ENCODE peak calls at places on chromosomes 12 and 14, in five cellular contexts. A is Peyer's patch, B is sigmoid colon, O is epithelial cell of esophagus, U is HFF-Myc. I is an unnamed sample.

GRCh38 chr12:132483208-132483607 is 6.7 kb upstream of the FBRSL1 start:
- DNase-seq in A (no peak), B (no peak), O (no peak), U (no peak), I (no peak)

GRCh38 chr12:2551097-2551496 is 243.7 kb upstream of the FKBP4 start:
- DNase-seq in A (no peak), B (no peak), O (no peak), U (no peak), I (no peak)

GRCh38 chr12:89316705-89317139 is 35.6 kb downstream of the DUSP6 start:
- DNase-seq in A (no peak), B (no peak), O (no peak), U (no peak), I (no peak)

GRCh38 chr14:91021991-91022621 is 38.3 kb downstream of the RPS6KA5 start:
- DNase-seq in A (no peak), B (no peak), O (no peak), U (no peak), I (no peak)

GRCh38 chr12:23959826-23960225 is 10.4 kb upstream of the SOX5 start:
- DNase-seq in A (no peak), B (no peak), O (no peak), U (no peak), I (no peak)

GRCh38 chr12:113259499-113259953 is 38.3 kb downstream of the TPCN1 start:
- DNase-seq in A (peak; percentile 78), B (peak; percentile 95), O (no peak), U (peak; percentile 36), I (no peak)

GRCh38 chr12:68617160-68617926 is 6.6 kb downstream of the RAP1B start:
- DNase-seq in A (no peak), B (no peak), O (peak; percentile 63), U (no peak), I (peak; percentile 67)

GRCh38 chr14:50821471-50822464 is 9.2 kb downstream of the NIN start:
- DNase-seq in A (peak; percentile 88), B (no peak), O (peak; percentile 74), U (no peak), I (peak; percentile 58)

GRCh38 chr14:34043627-34044372 is 92.9 kb upstream of the EGLN3 start:
- DNase-seq in A (peak; percentile 63), B (no peak), O (peak; percentile 85), U (no peak), I (peak; percentile 77)

GRCh38 chr14:38342803-38343202 is 86.9 kb upstream of the CLEC14A start:
- DNase-seq in A (no peak), B (no peak), O (no peak), U (peak; percentile 19), I (no peak)

GRCh38 chr14:95811813-95812212 is 64.8 kb upstream of the TUNAR start:
- DNase-seq in A (no peak), B (no peak), O (no peak), U (no peak), I (no peak)

GRCh38 chr12:64995831-64996230 is 125.3 kb downstream of the WIF1 start:
- DNase-seq in A (no peak), B (no peak), O (peak; percentile 77), U (no peak), I (peak; percentile 69)

DNA sequence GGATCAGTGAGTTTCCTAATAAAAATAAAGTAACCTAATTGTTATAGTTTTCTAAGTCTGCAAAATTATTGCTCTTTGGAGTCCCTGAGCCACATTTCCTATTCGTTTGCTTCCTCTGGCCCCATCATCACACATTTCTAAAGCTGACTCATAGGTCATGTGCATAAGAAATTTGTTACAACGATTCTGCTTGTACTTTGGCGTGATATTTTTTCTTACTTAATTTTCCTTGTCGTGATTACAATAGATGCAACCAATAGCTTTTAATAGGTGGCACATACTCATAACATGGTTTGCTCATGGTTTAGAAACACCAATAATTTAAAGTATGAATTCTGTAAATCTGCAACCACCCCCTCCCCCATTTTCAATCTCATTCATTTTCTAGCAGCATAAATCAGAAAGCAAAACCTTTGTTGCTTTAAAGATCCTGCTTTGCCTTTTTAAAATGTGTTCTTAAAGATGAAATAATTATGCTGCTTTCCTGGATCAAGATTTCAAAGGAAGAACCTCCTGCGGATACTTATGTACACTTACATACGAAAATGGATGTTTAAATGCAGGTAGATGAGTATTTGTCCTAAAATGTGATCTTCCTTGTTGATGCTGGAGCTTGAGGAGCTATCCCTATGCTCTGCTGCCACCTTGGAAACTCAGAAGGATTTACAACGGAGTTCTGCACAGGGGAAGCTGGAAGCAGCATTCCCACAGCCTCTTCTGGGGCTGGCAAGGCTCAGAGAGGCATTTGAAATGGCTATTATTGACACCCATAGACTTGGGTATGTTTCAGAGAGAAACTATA is 1.7 kb upstream of the FLRT2 start:
- DNase-seq in A (no peak), B (peak; percentile 66), O (peak; percentile 91), U (peak; percentile 82), I (peak; percentile 77)
- TF ChIP-seq CTCF in A (no peak), B (peak; percentile 28), O (peak; percentile 77), U (peak; percentile 67), I (peak; percentile 79)

GRCh38 chr14:42110167-42110566 is 503.5 kb downstream of the LRFN5 start:
- DNase-seq in A (no peak), B (no peak), O (peak; percentile 69), U (peak; percentile 25), I (peak; percentile 14)
- TF ChIP-seq CTCF in A (no peak), B (peak; percentile 57), O (peak; percentile 66), U (peak; percentile 69), I (peak; percentile 84)

GRCh38 chr14:55813635-55814034 is 233.6 kb downstream of the KTN1 start:
- DNase-seq in A (no peak), B (no peak), O (no peak), U (no peak), I (no peak)
- TF ChIP-seq CTCF in A (no peak), B (no peak), O (no peak), U (no peak), I (no peak)

DNA sequence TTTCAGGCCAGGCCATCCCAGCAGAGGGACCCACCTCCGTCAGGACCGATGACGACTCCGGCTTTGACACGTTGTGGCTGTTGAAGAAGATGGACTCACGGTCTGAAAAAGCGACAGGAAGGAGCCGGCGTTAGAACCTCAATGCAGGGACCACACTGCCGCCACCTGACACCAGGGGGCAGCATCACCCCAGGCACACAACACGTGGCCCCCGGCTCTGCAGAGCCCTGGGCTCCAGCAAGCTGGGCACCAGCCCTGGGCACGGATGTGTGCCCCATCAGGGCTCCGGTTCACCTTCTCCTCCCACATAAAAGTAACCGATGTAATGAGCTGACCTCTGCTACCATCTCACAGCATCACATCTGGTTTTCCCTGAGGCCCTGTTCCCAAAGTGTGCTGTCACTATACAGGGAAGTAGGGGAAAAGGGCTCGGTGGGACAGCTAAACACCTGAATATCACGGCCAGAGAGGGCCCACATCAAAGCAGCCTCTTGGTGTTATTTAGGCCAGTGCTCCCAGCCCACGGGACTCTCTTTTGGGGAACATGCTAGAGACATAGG is 29.0 kb downstream of the CHGA start:
- DNase-seq in A (peak; percentile 91), B (peak; percentile 87), O (peak; percentile 71), U (no peak), I (peak; percentile 40)
- TF ChIP-seq CTCF in A (peak; percentile 79), B (peak; percentile 98), O (peak; percentile 87), U (peak; percentile 96), I (peak; percentile 85)

DNA sequence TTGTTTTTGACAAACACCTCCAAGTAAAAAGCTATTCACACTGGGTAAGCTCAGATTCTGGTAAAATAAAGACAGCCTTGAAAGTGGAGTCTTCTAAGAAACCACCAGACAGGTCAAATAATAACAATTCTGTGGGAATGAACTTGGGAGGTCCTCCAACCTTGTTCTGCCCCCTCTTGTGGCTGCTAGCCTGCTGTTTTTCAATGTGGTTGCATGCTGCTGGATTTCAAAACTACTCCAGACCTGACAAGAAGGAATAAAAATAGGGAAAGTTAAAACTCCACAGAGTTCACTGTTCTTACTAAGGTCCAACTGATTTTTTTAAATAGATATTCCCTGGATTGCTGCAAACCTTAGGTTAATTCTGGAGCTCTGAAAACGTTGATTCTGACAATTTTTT is 32.2 kb upstream of the RIN3 start:
- DNase-seq in A (no peak), B (no peak), O (no peak), U (no peak), I (no peak)
- TF ChIP-seq CTCF in A (no peak), B (no peak), O (no peak), U (peak; percentile 49), I (no peak)

DNA sequence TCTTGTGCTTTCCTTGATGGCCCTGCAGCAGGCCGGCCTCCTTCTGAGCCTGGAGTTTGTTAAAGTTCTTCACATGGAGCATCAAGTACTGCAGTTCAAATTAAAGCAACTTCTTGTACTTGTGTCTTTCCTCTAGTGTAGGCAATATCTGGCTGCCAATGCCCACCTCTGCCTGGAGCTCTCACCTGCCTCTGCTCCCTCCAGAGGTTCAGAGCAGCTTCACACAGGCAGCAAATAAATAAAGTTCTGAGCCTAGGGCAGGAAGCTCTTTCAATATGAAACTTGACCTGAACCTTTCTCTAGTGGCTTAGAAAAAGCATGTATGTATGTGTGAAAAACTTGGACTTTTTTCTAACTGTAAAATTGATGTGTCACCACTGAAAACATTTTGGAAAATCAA is 65.9 kb downstream of the ITPR2 start:
- DNase-seq in A (no peak), B (no peak), O (no peak), U (no peak), I (no peak)
- TF ChIP-seq CTCF in A (no peak), B (no peak), O (no peak), U (no peak), I (no peak)

DNA sequence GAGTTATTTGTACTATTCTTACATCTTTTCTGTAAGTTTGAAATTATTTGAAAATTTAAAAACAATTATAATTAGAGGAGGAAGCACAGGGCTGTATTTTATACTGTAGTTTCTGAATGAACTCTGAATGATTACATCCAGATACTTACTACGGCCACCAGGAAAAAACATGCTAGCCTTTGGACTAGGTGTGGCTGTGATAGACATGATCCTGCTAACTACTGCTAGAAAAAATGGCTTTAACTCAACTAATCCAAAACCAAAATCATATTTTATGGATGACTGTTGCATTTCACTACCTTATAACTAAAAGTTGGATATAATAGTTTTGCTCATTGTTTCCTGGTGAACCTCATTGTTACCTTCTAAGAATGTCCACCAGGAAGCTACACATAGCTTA is 15.1 kb upstream of the SLC25A3 start:
- DNase-seq in A (peak; percentile 72), B (no peak), O (no peak), U (no peak), I (no peak)
- TF ChIP-seq CTCF in A (no peak), B (no peak), O (no peak), U (no peak), I (no peak)

DNA sequence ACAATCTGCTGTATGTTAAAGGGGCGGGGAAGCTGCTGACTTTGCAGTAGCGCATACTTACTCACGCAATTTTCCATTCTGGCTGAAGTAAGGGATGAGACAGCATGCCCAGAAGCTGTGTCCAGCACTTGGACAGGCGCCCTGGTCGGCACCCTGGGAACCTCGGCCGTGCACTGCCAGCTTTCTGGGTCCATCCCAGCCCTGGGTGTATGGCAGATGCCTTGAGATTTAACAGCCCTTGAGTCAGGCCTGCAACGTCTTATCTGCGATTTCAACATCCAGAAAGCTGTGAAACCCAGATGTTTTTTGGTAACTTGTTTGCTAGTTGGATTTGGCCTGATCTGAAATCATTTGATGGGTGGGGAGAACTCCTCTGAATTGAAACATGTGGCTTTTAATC is 16.2 kb downstream of the EML1 start:
- DNase-seq in A (no peak), B (peak; percentile 95), O (no peak), U (no peak), I (no peak)
- TF ChIP-seq CTCF in A (no peak), B (no peak), O (no peak), U (no peak), I (no peak)